ENCODE peak calls at places on chromosome 16, in six cellular contexts. One of them, this sample, is unnamed.

GRCh38 chr16:20674684-20675487 is 22.6 kb downstream of the ACSM1 start:
- DNase-seq in esophagus squamous epithelium: no peak
- DNase-seq in fibroblast of mammary gland: no peak
- DNase-seq in B cell: peak
- DNase-seq in astrocyte of the cerebellum: no peak
- DNase-seq in brain microvascular endothelial cell: no peak
- DNase-seq in this sample: no peak

GRCh38 chr16:515963-516226 is 11.6 kb upstream of the CAPN15 start:
- DNase-seq in astrocyte of the cerebellum: no peak
- DNase-seq in esophagus squamous epithelium: no peak
- DNase-seq in fibroblast of mammary gland: no peak
- DNase-seq in B cell: no peak
- DNase-seq in brain microvascular endothelial cell: no peak
- DNase-seq in this sample: no peak

GRCh38 chr16:53449816-53450517 is 15.7 kb downstream of the RBL2 start:
- DNase-seq in fibroblast of mammary gland: no peak
- DNase-seq in B cell: no peak
- DNase-seq in brain microvascular endothelial cell: no peak
- DNase-seq in esophagus squamous epithelium: no peak
- DNase-seq in astrocyte of the cerebellum: no peak
- DNase-seq in this sample: no peak

GRCh38 chr16:25823891-25824290 is 132.1 kb downstream of the HS3ST4 start:
- DNase-seq in fibroblast of mammary gland: no peak
- DNase-seq in B cell: no peak
- DNase-seq in brain microvascular endothelial cell: no peak
- DNase-seq in astrocyte of the cerebellum: no peak
- DNase-seq in esophagus squamous epithelium: no peak
- DNase-seq in this sample: no peak

GRCh38 chr16:1245452-1246005 is 5.0 kb downstream of the TPSAB1 start:
- DNase-seq in B cell: no peak
- DNase-seq in fibroblast of mammary gland: no peak
- DNase-seq in brain microvascular endothelial cell: no peak
- DNase-seq in esophagus squamous epithelium: no peak
- DNase-seq in astrocyte of the cerebellum: no peak
- DNase-seq in this sample: no peak

GRCh38 chr16:48318630-48319029 is 66.6 kb downstream of the SIAH1 start:
- DNase-seq in astrocyte of the cerebellum: peak
- DNase-seq in brain microvascular endothelial cell: peak
- DNase-seq in esophagus squamous epithelium: no peak
- DNase-seq in B cell: peak
- DNase-seq in fibroblast of mammary gland: peak
- DNase-seq in this sample: no peak

GRCh38 chr16:3591991-3592390 is 14.8 kb upstream of the NLRC3 start:
- DNase-seq in esophagus squamous epithelium: no peak
- DNase-seq in brain microvascular endothelial cell: no peak
- DNase-seq in astrocyte of the cerebellum: no peak
- DNase-seq in fibroblast of mammary gland: no peak
- DNase-seq in B cell: no peak
- DNase-seq in this sample: no peak

GRCh38 chr16:3655791-3656490 is 1.4 kb downstream of the DNASE1 start:
- DNase-seq in brain microvascular endothelial cell: no peak
- DNase-seq in B cell: no peak
- DNase-seq in esophagus squamous epithelium: no peak
- DNase-seq in fibroblast of mammary gland: no peak
- DNase-seq in astrocyte of the cerebellum: no peak
- DNase-seq in this sample: no peak

GRCh38 chr16:76668207-76668725 is 391.1 kb downstream of the CNTNAP4 start:
- DNase-seq in esophagus squamous epithelium: no peak
- DNase-seq in brain microvascular endothelial cell: no peak
- DNase-seq in fibroblast of mammary gland: no peak
- DNase-seq in astrocyte of the cerebellum: no peak
- DNase-seq in B cell: no peak
- DNase-seq in this sample: no peak

GRCh38 chr16:67676516-67676915 is 9.9 kb downstream of the C16orf86 start:
- DNase-seq in astrocyte of the cerebellum: no peak
- DNase-seq in brain microvascular endothelial cell: no peak
- DNase-seq in esophagus squamous epithelium: no peak
- DNase-seq in fibroblast of mammary gland: no peak
- DNase-seq in B cell: no peak
- DNase-seq in this sample: no peak

GRCh38 chr16:10876305-10876704 is 697 bp upstream of the CIITA start:
- DNase-seq in astrocyte of the cerebellum: no peak
- DNase-seq in B cell: no peak
- DNase-seq in fibroblast of mammary gland: no peak
- DNase-seq in brain microvascular endothelial cell: no peak
- DNase-seq in esophagus squamous epithelium: no peak
- DNase-seq in this sample: no peak

GRCh38 chr16:20064931-20065330 is 8.8 kb downstream of the GPR139 start:
- DNase-seq in astrocyte of the cerebellum: no peak
- DNase-seq in esophagus squamous epithelium: no peak
- DNase-seq in fibroblast of mammary gland: no peak
- DNase-seq in brain microvascular endothelial cell: no peak
- DNase-seq in B cell: no peak
- DNase-seq in this sample: no peak

GRCh38 chr16:4768549-4769305 is 1.8 kb upstream of the ZNF500 start:
- DNase-seq in brain microvascular endothelial cell: peak
- DNase-seq in astrocyte of the cerebellum: peak
- DNase-seq in B cell: peak
- DNase-seq in esophagus squamous epithelium: peak
- DNase-seq in fibroblast of mammary gland: peak
- DNase-seq in this sample: peak

GRCh38 chr16:87334611-87335305 is 17.6 kb upstream of the C16orf95 start:
- DNase-seq in fibroblast of mammary gland: no peak
- DNase-seq in brain microvascular endothelial cell: no peak
- DNase-seq in astrocyte of the cerebellum: no peak
- DNase-seq in esophagus squamous epithelium: no peak
- DNase-seq in B cell: no peak
- DNase-seq in this sample: no peak

GRCh38 chr16:85539084-85539483 is 74.0 kb upstream of the GSE1 start:
- DNase-seq in fibroblast of mammary gland: no peak
- DNase-seq in astrocyte of the cerebellum: no peak
- DNase-seq in brain microvascular endothelial cell: no peak
- DNase-seq in B cell: no peak
- DNase-seq in esophagus squamous epithelium: no peak
- DNase-seq in this sample: no peak

GRCh38 chr16:17396762-17397498 is 73.8 kb downstream of the XYLT1 start:
- DNase-seq in esophagus squamous epithelium: no peak
- DNase-seq in fibroblast of mammary gland: peak
- DNase-seq in B cell: no peak
- DNase-seq in astrocyte of the cerebellum: no peak
- DNase-seq in brain microvascular endothelial cell: peak
- DNase-seq in this sample: no peak

GRCh38 chr16:50683689-50684374 is 2.7 kb upstream of the SNX20 start:
- DNase-seq in astrocyte of the cerebellum: no peak
- DNase-seq in B cell: peak
- DNase-seq in esophagus squamous epithelium: no peak
- DNase-seq in brain microvascular endothelial cell: no peak
- DNase-seq in fibroblast of mammary gland: no peak
- DNase-seq in this sample: no peak

GRCh38 chr16:82735696-82736095 is 108.9 kb downstream of the CDH13 start:
- DNase-seq in B cell: no peak
- DNase-seq in esophagus squamous epithelium: no peak
- DNase-seq in astrocyte of the cerebellum: peak
- DNase-seq in brain microvascular endothelial cell: no peak
- DNase-seq in fibroblast of mammary gland: no peak
- DNase-seq in this sample: no peak

GRCh38 chr16:78372302-78372701 is 272.8 kb downstream of the WWOX start:
- DNase-seq in B cell: no peak
- DNase-seq in astrocyte of the cerebellum: no peak
- DNase-seq in esophagus squamous epithelium: no peak
- DNase-seq in brain microvascular endothelial cell: no peak
- DNase-seq in fibroblast of mammary gland: no peak
- DNase-seq in this sample: no peak

GRCh38 chr16:48916566-48916965 is 306.6 kb upstream of the N4BP1 start:
- DNase-seq in B cell: no peak
- DNase-seq in brain microvascular endothelial cell: no peak
- DNase-seq in esophagus squamous epithelium: no peak
- DNase-seq in astrocyte of the cerebellum: no peak
- DNase-seq in fibroblast of mammary gland: no peak
- DNase-seq in this sample: no peak

GRCh38 chr16:57998484-57998883 is 2.0 kb downstream of the ZNF319 start:
- DNase-seq in fibroblast of mammary gland: peak
- DNase-seq in brain microvascular endothelial cell: no peak
- DNase-seq in esophagus squamous epithelium: no peak
- DNase-seq in astrocyte of the cerebellum: no peak
- DNase-seq in B cell: no peak
- DNase-seq in this sample: no peak

GRCh38 chr16:20933589-20933988 is 33.0 kb downstream of the LYRM1 start:
- DNase-seq in fibroblast of mammary gland: no peak
- DNase-seq in brain microvascular endothelial cell: no peak
- DNase-seq in esophagus squamous epithelium: no peak
- DNase-seq in B cell: no peak
- DNase-seq in astrocyte of the cerebellum: no peak
- DNase-seq in this sample: no peak

GRCh38 chr16:11670171-11671131 is 2.2 kb downstream of the SNN start:
- DNase-seq in astrocyte of the cerebellum: no peak
- DNase-seq in B cell: peak
- DNase-seq in esophagus squamous epithelium: no peak
- DNase-seq in fibroblast of mammary gland: no peak
- DNase-seq in brain microvascular endothelial cell: no peak
- DNase-seq in this sample: no peak

GRCh38 chr16:53711390-53711789 is 7.4 kb downstream of the FTO start:
- DNase-seq in B cell: no peak
- DNase-seq in brain microvascular endothelial cell: no peak
- DNase-seq in fibroblast of mammary gland: no peak
- DNase-seq in astrocyte of the cerebellum: no peak
- DNase-seq in esophagus squamous epithelium: no peak
- DNase-seq in this sample: no peak

GRCh38 chr16:89862732-89863131 is 10.7 kb upstream of the TCF25 start:
- DNase-seq in B cell: no peak
- DNase-seq in brain microvascular endothelial cell: no peak
- DNase-seq in fibroblast of mammary gland: no peak
- DNase-seq in esophagus squamous epithelium: no peak
- DNase-seq in astrocyte of the cerebellum: no peak
- DNase-seq in this sample: no peak

GRCh38 chr16:57025941-57026777 is 36.8 kb downstream of the NLRC5 start:
- DNase-seq in brain microvascular endothelial cell: no peak
- DNase-seq in B cell: no peak
- DNase-seq in fibroblast of mammary gland: no peak
- DNase-seq in astrocyte of the cerebellum: no peak
- DNase-seq in esophagus squamous epithelium: no peak
- DNase-seq in this sample: no peak

GRCh38 chr16:7086842-7087616 is 245.6 kb upstream of the RBFOX1 start:
- DNase-seq in brain microvascular endothelial cell: no peak
- DNase-seq in B cell: no peak
- DNase-seq in esophagus squamous epithelium: no peak
- DNase-seq in astrocyte of the cerebellum: no peak
- DNase-seq in fibroblast of mammary gland: no peak
- DNase-seq in this sample: no peak

GRCh38 chr16:89315791-89316581 is 98.5 kb downstream of the ZNF778 start:
- DNase-seq in esophagus squamous epithelium: no peak
- DNase-seq in B cell: peak
- DNase-seq in brain microvascular endothelial cell: peak
- DNase-seq in astrocyte of the cerebellum: peak
- DNase-seq in fibroblast of mammary gland: peak
- DNase-seq in this sample: no peak

GRCh38 chr16:50684823-50685455 is 3.8 kb upstream of the SNX20 start:
- DNase-seq in brain microvascular endothelial cell: no peak
- DNase-seq in fibroblast of mammary gland: no peak
- DNase-seq in B cell: peak
- DNase-seq in astrocyte of the cerebellum: no peak
- DNase-seq in esophagus squamous epithelium: no peak
- DNase-seq in this sample: no peak

GRCh38 chr16:30969246-30969842 is 11.8 kb downstream of the SETD1A start:
- DNase-seq in fibroblast of mammary gland: no peak
- DNase-seq in brain microvascular endothelial cell: no peak
- DNase-seq in B cell: no peak
- DNase-seq in astrocyte of the cerebellum: no peak
- DNase-seq in esophagus squamous epithelium: no peak
- DNase-seq in this sample: no peak
- TF ChIP-seq CTCF in fibroblast of mammary gland: no peak
- TF ChIP-seq CTCF in brain microvascular endothelial cell: no peak
- TF ChIP-seq CTCF in B cell: no peak
- TF ChIP-seq CTCF in astrocyte of the cerebellum: no peak
- TF ChIP-seq CTCF in esophagus squamous epithelium: no peak
- TF ChIP-seq CTCF in this sample: no peak

DNA sequence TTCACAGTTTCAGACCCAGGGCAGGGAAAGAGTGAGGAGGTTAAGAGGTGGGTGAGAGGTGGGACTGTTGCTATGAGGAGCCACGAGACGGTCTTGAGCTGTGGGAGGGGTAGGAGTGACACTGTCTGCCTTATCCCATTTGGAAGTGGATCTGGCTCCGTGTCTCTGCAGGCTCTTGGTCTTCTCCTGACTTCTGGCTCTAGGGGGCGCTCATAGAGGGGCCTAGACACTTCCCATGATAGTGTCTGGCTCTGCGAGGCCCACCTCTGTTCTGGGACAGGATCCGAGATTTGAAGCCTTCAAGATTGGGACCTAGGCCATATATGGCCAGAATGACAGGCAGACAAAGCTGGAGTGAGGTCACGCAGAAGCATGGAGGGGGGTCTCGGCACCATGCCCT is 204.5 kb downstream of the GSG1L start:
- DNase-seq in astrocyte of the cerebellum: no peak
- DNase-seq in brain microvascular endothelial cell: no peak
- DNase-seq in fibroblast of mammary gland: no peak
- DNase-seq in esophagus squamous epithelium: no peak
- DNase-seq in B cell: no peak
- DNase-seq in this sample: no peak
- TF ChIP-seq CTCF in astrocyte of the cerebellum: no peak
- TF ChIP-seq CTCF in brain microvascular endothelial cell: no peak
- TF ChIP-seq CTCF in fibroblast of mammary gland: no peak
- TF ChIP-seq CTCF in esophagus squamous epithelium: no peak
- TF ChIP-seq CTCF in B cell: no peak
- TF ChIP-seq CTCF in this sample: no peak

GRCh38 chr16:74305286-74305685 is 8.7 kb downstream of the PSMD7 start:
- DNase-seq in B cell: no peak
- DNase-seq in esophagus squamous epithelium: no peak
- DNase-seq in fibroblast of mammary gland: no peak
- DNase-seq in astrocyte of the cerebellum: no peak
- DNase-seq in brain microvascular endothelial cell: no peak
- DNase-seq in this sample: no peak

GRCh38 chr16:74305978-74306784 is 9.6 kb downstream of the PSMD7 start:
- DNase-seq in brain microvascular endothelial cell: no peak
- DNase-seq in fibroblast of mammary gland: no peak
- DNase-seq in B cell: no peak
- DNase-seq in esophagus squamous epithelium: no peak
- DNase-seq in astrocyte of the cerebellum: no peak
- DNase-seq in this sample: no peak

GRCh38 chr16:74304835-74305176 is 8.2 kb downstream of the PSMD7 start:
- DNase-seq in fibroblast of mammary gland: no peak
- DNase-seq in astrocyte of the cerebellum: no peak
- DNase-seq in brain microvascular endothelial cell: no peak
- DNase-seq in B cell: no peak
- DNase-seq in esophagus squamous epithelium: no peak
- DNase-seq in this sample: no peak

GRCh38 chr16:74302341-74302740 is 5.7 kb downstream of the PSMD7 start:
- DNase-seq in esophagus squamous epithelium: no peak
- DNase-seq in brain microvascular endothelial cell: no peak
- DNase-seq in fibroblast of mammary gland: no peak
- DNase-seq in astrocyte of the cerebellum: no peak
- DNase-seq in B cell: no peak
- DNase-seq in this sample: no peak

GRCh38 chr16:74304164-74304834 is 7.7 kb downstream of the PSMD7 start:
- DNase-seq in B cell: no peak
- DNase-seq in astrocyte of the cerebellum: no peak
- DNase-seq in esophagus squamous epithelium: no peak
- DNase-seq in fibroblast of mammary gland: peak
- DNase-seq in brain microvascular endothelial cell: no peak
- DNase-seq in this sample: no peak
- TF ChIP-seq CTCF in B cell: no peak
- TF ChIP-seq CTCF in astrocyte of the cerebellum: peak
- TF ChIP-seq CTCF in esophagus squamous epithelium: no peak
- TF ChIP-seq CTCF in fibroblast of mammary gland: peak
- TF ChIP-seq CTCF in brain microvascular endothelial cell: peak
- TF ChIP-seq CTCF in this sample: peak

GRCh38 chr16:14394834-14395233 is 235.2 kb downstream of the PARN start:
- DNase-seq in fibroblast of mammary gland: no peak
- DNase-seq in B cell: no peak
- DNase-seq in brain microvascular endothelial cell: no peak
- DNase-seq in esophagus squamous epithelium: no peak
- DNase-seq in astrocyte of the cerebellum: no peak
- DNase-seq in this sample: no peak
- TF ChIP-seq CTCF in fibroblast of mammary gland: no peak
- TF ChIP-seq CTCF in B cell: no peak
- TF ChIP-seq CTCF in brain microvascular endothelial cell: no peak
- TF ChIP-seq CTCF in esophagus squamous epithelium: no peak
- TF ChIP-seq CTCF in astrocyte of the cerebellum: no peak
- TF ChIP-seq CTCF in this sample: no peak

This sample was measured in osteocyte.